ENCODE peak calls at places on chromosomes 6 and 20, in four cellular contexts. E, P, O and J are unnamed samples.

GRCh38 chr6:7954477-7955200 is 44.1 kb upstream of the TXNDC5 start:
- DNase-seq in E (no peak), P (no peak), O (no peak), J (no peak)

GRCh38 chr20:2692036-2692885 is at the start of gene EBF4:
- DNase-seq in E (no peak), P (peak), O (peak), J (peak)

GRCh38 chr6:100160913-100161312 is 166.9 kb upstream of the MCHR2 start:
- DNase-seq in E (no peak), P (no peak), O (no peak), J (peak)

GRCh38 chr6:50145125-50145524 is 95.4 kb upstream of the DEFB112 start:
- DNase-seq in E (no peak), P (no peak), O (no peak), J (no peak)

GRCh38 chr6:77401231-77401630 is 62.1 kb downstream of the HTR1B start:
- DNase-seq in E (no peak), P (no peak), O (no peak), J (no peak)

GRCh38 chr20:51697119-51697826 is 70.9 kb downstream of the ATP9A start:
- DNase-seq in E (no peak), P (no peak), O (no peak), J (no peak)

GRCh38 chr6:13661647-13662046 is 46.5 kb downstream of the NOL7 start:
- DNase-seq in E (no peak), P (no peak), O (no peak), J (no peak)

GRCh38 chr20:24503352-24503931 is 34.0 kb downstream of the SYNDIG1 start:
- DNase-seq in E (no peak), P (no peak), O (peak), J (no peak)

GRCh38 chr6:144659202-144659731 is 374.1 kb downstream of the UTRN start:
- DNase-seq in E (no peak), P (no peak), O (peak), J (peak)

GRCh38 chr20:51650685-51651134 is 108.2 kb upstream of the NFATC2 start:
- DNase-seq in E (no peak), P (peak), O (no peak), J (no peak)

GRCh38 chr6:160995271-160995670 is 3.7 kb downstream of the MAP3K4 start:
- DNase-seq in E (no peak), P (no peak), O (no peak), J (no peak)

GRCh38 chr6:83365931-83366330 is 64.9 kb downstream of the ME1 start:
- DNase-seq in E (no peak), P (no peak), O (no peak), J (no peak)

GRCh38 chr6:111486475-111486874 is 3.5 kb upstream of the REV3L start:
- DNase-seq in E (no peak), P (no peak), O (no peak), J (no peak)

GRCh38 chr6:136552054-136552453 is 1.8 kb upstream of the MAP7 start:
- DNase-seq in E (no peak), P (no peak), O (no peak), J (no peak)

GRCh38 chr6:44898296-44898930 is 429.7 kb upstream of the RUNX2 start:
- DNase-seq in E (no peak), P (no peak), O (no peak), J (no peak)

GRCh38 chr6:42599558-42599957 is 35.7 kb downstream of the UBR2 start:
- DNase-seq in E (no peak), P (no peak), O (no peak), J (no peak)

GRCh38 chr6:44788387-44788981 is 401.0 kb downstream of the CDC5L start:
- DNase-seq in E (no peak), P (no peak), O (no peak), J (no peak)

GRCh38 chr20:25207149-25207959 is 11.8 kb downstream of the ENTPD6 start:
- DNase-seq in E (no peak), P (no peak), O (no peak), J (no peak)

GRCh38 chr6:121597654-121598053 is 162.2 kb downstream of the GJA1 start:
- DNase-seq in E (no peak), P (no peak), O (no peak), J (no peak)

GRCh38 chr20:25389858-25390537 is 637 bp downstream of the ABHD12 start:
- DNase-seq in E (no peak), P (peak), O (peak), J (peak)

GRCh38 chr6:110378552-110378951 is 20.4 kb upstream of the METTL24 start:
- DNase-seq in E (no peak), P (no peak), O (no peak), J (no peak)
- H3K4me3 ChIP-seq in E (no peak), P (no peak), O (no peak), J (no peak)

DNA sequence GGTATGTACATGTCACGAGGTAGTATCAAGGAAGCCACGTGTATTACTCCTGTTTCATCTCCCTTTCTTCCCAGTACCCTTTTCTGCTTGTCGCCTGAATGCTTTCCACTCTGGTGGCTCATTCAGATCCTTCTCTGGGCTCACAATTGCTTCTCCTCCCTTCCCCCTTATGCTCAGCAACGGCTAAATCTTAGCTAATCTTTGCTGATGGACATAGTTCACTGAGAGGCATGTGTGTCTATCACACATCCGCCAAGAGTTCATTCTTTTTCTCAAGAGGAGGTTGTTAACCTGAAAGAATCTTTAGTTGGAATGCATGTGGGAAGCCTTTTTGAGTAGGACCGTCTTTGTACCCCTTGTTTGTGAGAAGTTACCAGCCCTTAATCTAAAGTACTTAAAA is 25.8 kb upstream of the MROH8 start:
- DNase-seq in E (no peak), P (no peak), O (no peak), J (no peak)
- H3K4me3 ChIP-seq in E (no peak), P (no peak), O (no peak), J (no peak)

GRCh38 chr20:54065601-54066038 is 4.8 kb downstream of the BCAS1 start:
- DNase-seq in E (no peak), P (no peak), O (no peak), J (no peak)

GRCh38 chr20:54062812-54063280 is 7.5 kb downstream of the BCAS1 start:
- DNase-seq in E (no peak), P (no peak), O (no peak), J (peak)

GRCh38 chr20:54063998-54064676 is 6.3 kb downstream of the BCAS1 start:
- DNase-seq in E (no peak), P (no peak), O (no peak), J (no peak)

GRCh38 chr20:54063580-54063979 is 6.8 kb downstream of the BCAS1 start:
- DNase-seq in E (no peak), P (no peak), O (no peak), J (no peak)

DNA sequence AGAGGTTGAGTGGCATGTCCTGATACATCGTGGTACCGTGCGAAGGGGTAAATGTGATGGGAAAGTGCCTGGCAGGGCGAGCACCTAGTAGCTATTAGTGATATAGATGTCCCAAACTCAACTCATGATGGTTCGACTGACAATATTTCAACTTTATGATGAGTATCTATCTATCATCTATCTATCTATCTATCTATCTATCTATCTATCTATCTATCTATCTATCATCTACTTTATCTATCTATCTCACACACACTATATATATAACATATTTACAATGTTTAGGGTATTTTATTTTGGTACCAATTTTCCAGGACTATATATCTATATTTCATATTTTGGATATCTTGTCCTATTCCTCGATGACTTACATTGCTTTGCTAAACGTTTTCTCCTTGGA is 5.5 kb downstream of the BCAS1 start:
- DNase-seq in E (no peak), P (no peak), O (no peak), J (no peak)
- H3K4me3 ChIP-seq in E (no peak), P (no peak), O (no peak), J (no peak)

DNA sequence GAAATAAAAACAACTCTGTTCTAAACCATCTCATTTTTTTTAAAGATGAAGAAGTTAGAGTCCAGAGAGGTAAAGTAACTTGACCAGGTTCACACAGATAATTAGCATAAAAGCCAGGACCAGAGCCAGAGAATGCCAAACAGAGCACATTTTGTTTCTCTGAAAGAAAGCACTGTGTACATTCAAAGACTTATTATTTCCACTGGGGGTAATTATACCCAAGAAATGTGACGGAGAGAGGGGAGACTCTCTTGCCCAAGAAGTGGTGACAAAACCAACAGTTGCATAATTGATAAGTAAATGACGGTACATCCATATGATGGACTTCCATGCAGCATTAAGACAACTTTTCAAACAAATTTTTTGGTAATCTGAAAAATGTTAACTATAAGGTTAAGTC is 111.6 kb downstream of the RTN4IP1 start:
- DNase-seq in E (no peak), P (no peak), O (no peak), J (no peak)
- H3K4me3 ChIP-seq in E (no peak), P (no peak), O (no peak), J (no peak)

GRCh38 chr6:79066828-79067227 is 11.2 kb downstream of the PHIP start:
- DNase-seq in E (no peak), P (no peak), O (no peak), J (no peak)
- H3K4me3 ChIP-seq in E (no peak), P (no peak), O (no peak), J (no peak)

GRCh38 chr20:34299925-34300806 is 3.0 kb downstream of the AHCY start:
- DNase-seq in E (no peak), P (no peak), O (no peak), J (no peak)
- H3K4me3 ChIP-seq in E (no peak), P (no peak), O (no peak), J (no peak)

GRCh38 chr6:156840606-156841005 is 63.4 kb downstream of the ARID1B start:
- DNase-seq in E (no peak), P (no peak), O (no peak), J (no peak)
- H3K4me3 ChIP-seq in E (peak), P (no peak), O (no peak), J (no peak)

GRCh38 chr6:156821707-156822106 is 44.5 kb downstream of the ARID1B start:
- DNase-seq in E (no peak), P (no peak), O (no peak), J (no peak)
- H3K4me3 ChIP-seq in E (no peak), P (no peak), O (no peak), J (no peak)

GRCh38 chr20:46682063-46682821 is 7.0 kb downstream of the TP53RK start:
- DNase-seq in E (no peak), P (no peak), O (no peak), J (no peak)

GRCh38 chr20:46681032-46681854 is 8.0 kb downstream of the TP53RK start:
- DNase-seq in E (no peak), P (no peak), O (peak), J (peak)

GRCh38 chr20:46683620-46683938 is 5.7 kb downstream of the TP53RK start:
- DNase-seq in E (no peak), P (no peak), O (no peak), J (no peak)

GRCh38 chr20:46683068-46683477 is 6.2 kb downstream of the TP53RK start:
- DNase-seq in E (no peak), P (no peak), O (no peak), J (no peak)

DNA sequence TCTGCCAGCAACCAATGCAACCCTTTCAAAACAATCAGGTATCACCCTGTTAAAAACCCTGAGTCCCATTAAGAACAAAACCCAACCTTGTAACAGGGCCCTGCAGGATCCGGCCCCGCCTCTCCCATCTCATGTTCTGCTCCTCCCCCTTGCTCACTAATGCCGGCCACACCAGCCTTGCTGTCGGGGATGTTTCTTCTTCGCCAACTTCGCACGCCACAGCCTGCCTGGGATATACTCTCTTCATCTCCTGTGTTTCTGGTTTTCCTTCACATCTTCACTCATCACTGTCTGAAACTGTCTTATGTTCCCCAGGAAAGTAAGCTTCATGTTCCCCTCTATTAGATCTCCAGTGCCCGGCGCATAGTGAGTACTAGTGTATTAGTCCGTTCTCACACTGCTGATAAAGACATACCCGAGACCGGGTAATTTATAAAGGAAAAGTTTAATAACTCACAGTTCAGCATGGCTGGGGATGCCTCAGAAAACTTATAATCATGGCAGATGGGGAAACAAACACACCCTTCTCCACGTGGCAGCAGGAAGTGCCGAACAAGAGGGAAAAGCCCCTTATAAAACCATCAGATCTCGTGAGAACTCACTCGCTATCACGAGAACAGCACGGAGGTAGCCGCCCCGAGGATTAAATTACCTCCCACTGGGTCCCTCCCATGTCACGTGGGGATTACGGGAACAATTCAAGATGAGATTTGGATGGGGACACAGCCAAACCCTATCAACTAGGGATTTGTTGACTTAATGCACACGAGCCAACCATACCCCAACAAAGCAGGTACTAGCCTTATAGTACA is 5.1 kb downstream of the TP53RK start:
- DNase-seq in E (no peak), P (peak), O (peak), J (peak)
- H3K4me3 ChIP-seq in E (peak), P (peak), O (peak), J (no peak)